ENCODE peak calls at places on chromosomes 6 and 20, in seven cellular contexts. One of them, this sample, is unnamed.

GRCh38 chr6:27148404-27148795 is 99.1 kb upstream of the PRSS16 start:
- DNase-seq in endothelial cell: no peak
- DNase-seq in GM06990: no peak
- DNase-seq in breast epithelium: no peak
- DNase-seq in left lung: no peak
- DNase-seq in RWPE1: no peak
- DNase-seq in A549: no peak
- DNase-seq in this sample: no peak

GRCh38 chr20:45322952-45323383 is 14.9 kb upstream of the MATN4 start:
- DNase-seq in endothelial cell: no peak
- DNase-seq in GM06990: no peak
- DNase-seq in breast epithelium: no peak
- DNase-seq in left lung: no peak
- DNase-seq in RWPE1: no peak
- DNase-seq in A549: no peak
- DNase-seq in this sample: no peak

GRCh38 chr6:138722425-138723371 is 50.9 kb upstream of the CCDC28A start:
- DNase-seq in endothelial cell: no peak
- DNase-seq in GM06990: no peak
- DNase-seq in breast epithelium: no peak
- DNase-seq in left lung: no peak
- DNase-seq in RWPE1: no peak
- DNase-seq in A549: no peak
- DNase-seq in this sample: no peak

GRCh38 chr20:45469336-45470261 is at the start of gene WFDC2:
- DNase-seq in endothelial cell: peak
- DNase-seq in GM06990: no peak
- DNase-seq in breast epithelium: peak
- DNase-seq in left lung: peak
- DNase-seq in RWPE1: no peak
- DNase-seq in A549: no peak
- DNase-seq in this sample: peak

GRCh38 chr20:36435799-36436541 is 105.3 kb upstream of the MYL9 start:
- DNase-seq in endothelial cell: peak
- DNase-seq in GM06990: peak
- DNase-seq in breast epithelium: peak
- DNase-seq in left lung: peak
- DNase-seq in RWPE1: peak
- DNase-seq in A549: peak
- DNase-seq in this sample: peak

GRCh38 chr6:108160009-108160408 is 5.8 kb upstream of the NR2E1 start:
- DNase-seq in endothelial cell: no peak
- DNase-seq in GM06990: no peak
- DNase-seq in breast epithelium: no peak
- DNase-seq in left lung: no peak
- DNase-seq in RWPE1: no peak
- DNase-seq in A549: no peak
- DNase-seq in this sample: no peak

GRCh38 chr6:105711216-105711615 is 308.3 kb upstream of the PREP start:
- DNase-seq in endothelial cell: no peak
- DNase-seq in GM06990: no peak
- DNase-seq in breast epithelium: no peak
- DNase-seq in left lung: no peak
- DNase-seq in RWPE1: no peak
- DNase-seq in A549: no peak
- DNase-seq in this sample: no peak

GRCh38 chr6:145929037-145929633 is 35.0 kb downstream of the SHPRH start:
- DNase-seq in endothelial cell: no peak
- DNase-seq in GM06990: no peak
- DNase-seq in breast epithelium: no peak
- DNase-seq in left lung: no peak
- DNase-seq in RWPE1: peak
- DNase-seq in A549: peak
- DNase-seq in this sample: no peak

GRCh38 chr6:11784341-11784740 is 5.7 kb upstream of the ADTRP start:
- DNase-seq in endothelial cell: no peak
- DNase-seq in GM06990: no peak
- DNase-seq in breast epithelium: no peak
- DNase-seq in left lung: no peak
- DNase-seq in RWPE1: no peak
- DNase-seq in A549: no peak
- DNase-seq in this sample: no peak

GRCh38 chr6:100126682-100127484 is 132.9 kb upstream of the MCHR2 start:
- DNase-seq in endothelial cell: no peak
- DNase-seq in GM06990: peak
- DNase-seq in breast epithelium: no peak
- DNase-seq in left lung: no peak
- DNase-seq in RWPE1: no peak
- DNase-seq in A549: no peak
- DNase-seq in this sample: no peak
- TF ChIP-seq CTCF in endothelial cell: no peak
- TF ChIP-seq CTCF in GM06990: no peak
- TF ChIP-seq CTCF in breast epithelium: no peak
- TF ChIP-seq CTCF in left lung: no peak
- TF ChIP-seq CTCF in RWPE1: no peak
- TF ChIP-seq CTCF in A549: no peak
- TF ChIP-seq CTCF in this sample: no peak

GRCh38 chr6:159837141-159837490 is 37.0 kb downstream of the PNLDC1 start:
- DNase-seq in endothelial cell: no peak
- DNase-seq in GM06990: no peak
- DNase-seq in breast epithelium: no peak
- DNase-seq in left lung: no peak
- DNase-seq in RWPE1: no peak
- DNase-seq in A549: no peak
- DNase-seq in this sample: no peak

GRCh38 chr6:159844737-159845645 is 44.9 kb downstream of the PNLDC1 start:
- DNase-seq in endothelial cell: no peak
- DNase-seq in GM06990: no peak
- DNase-seq in breast epithelium: no peak
- DNase-seq in left lung: no peak
- DNase-seq in RWPE1: no peak
- DNase-seq in A549: no peak
- DNase-seq in this sample: no peak

GRCh38 chr6:159838020-159838744 is 38.1 kb downstream of the PNLDC1 start:
- DNase-seq in endothelial cell: no peak
- DNase-seq in GM06990: no peak
- DNase-seq in breast epithelium: no peak
- DNase-seq in left lung: no peak
- DNase-seq in RWPE1: no peak
- DNase-seq in A549: no peak
- DNase-seq in this sample: no peak

GRCh38 chr6:159837511-159837910 is 37.4 kb downstream of the PNLDC1 start:
- DNase-seq in endothelial cell: no peak
- DNase-seq in GM06990: no peak
- DNase-seq in breast epithelium: no peak
- DNase-seq in left lung: no peak
- DNase-seq in RWPE1: no peak
- DNase-seq in A549: no peak
- DNase-seq in this sample: no peak

DNA sequence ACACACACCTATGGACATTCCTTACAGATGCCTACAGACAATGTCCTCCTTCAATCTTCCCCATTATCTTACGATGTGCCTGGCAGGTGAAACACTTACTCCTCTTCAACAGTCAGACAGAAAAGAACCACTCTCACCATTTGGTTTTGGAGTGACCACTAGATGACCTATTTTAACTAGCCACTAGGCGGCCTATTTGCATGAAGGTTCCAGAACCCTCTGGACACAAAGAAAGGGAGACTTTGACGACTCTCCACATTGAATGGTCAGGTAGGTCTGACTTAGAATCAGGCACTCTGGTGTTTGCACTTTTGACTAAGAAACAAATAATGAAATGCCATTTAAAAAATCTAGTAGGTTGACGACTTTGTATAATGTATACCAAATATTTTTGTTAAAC is 42.0 kb downstream of the PNLDC1 start:
- DNase-seq in endothelial cell: no peak
- DNase-seq in GM06990: no peak
- DNase-seq in breast epithelium: no peak
- DNase-seq in left lung: no peak
- DNase-seq in RWPE1: no peak
- DNase-seq in A549: peak
- DNase-seq in this sample: no peak
- TF ChIP-seq CTCF in endothelial cell: peak
- TF ChIP-seq CTCF in GM06990: peak
- TF ChIP-seq CTCF in breast epithelium: no peak
- TF ChIP-seq CTCF in left lung: no peak
- TF ChIP-seq CTCF in RWPE1: peak
- TF ChIP-seq CTCF in A549: peak
- TF ChIP-seq CTCF in this sample: peak

DNA sequence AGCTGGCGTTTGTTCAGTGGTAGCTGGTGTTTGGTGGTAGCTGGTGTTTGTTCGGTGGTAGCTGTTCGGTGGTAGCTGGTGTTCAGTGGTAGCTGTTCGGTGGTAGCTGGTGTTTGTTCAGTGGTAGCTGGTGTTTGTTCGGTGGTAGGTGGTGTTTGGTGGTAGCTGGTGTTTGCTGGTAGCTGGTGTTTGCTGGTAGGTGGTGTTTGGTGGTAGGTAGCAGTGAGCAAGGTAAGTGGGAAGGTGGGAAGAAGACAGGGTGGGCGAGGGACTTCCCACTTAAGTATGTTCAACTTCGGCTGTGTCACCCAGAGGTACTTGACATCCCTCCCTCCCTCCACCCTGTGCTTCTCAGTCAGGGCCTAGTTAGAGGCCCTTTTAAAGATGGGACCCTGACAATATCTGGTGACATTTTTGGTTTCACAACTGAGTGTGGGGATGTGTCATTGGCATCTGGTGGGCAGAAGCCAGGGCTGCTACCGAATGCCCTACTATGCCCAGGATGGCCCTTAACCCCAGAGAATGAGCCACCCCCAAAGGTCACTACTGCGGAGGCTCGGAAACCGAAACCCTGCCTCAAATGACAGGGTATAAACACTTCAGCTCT is 47.3 kb downstream of the BMP7 start:
- DNase-seq in endothelial cell: no peak
- DNase-seq in GM06990: no peak
- DNase-seq in breast epithelium: no peak
- DNase-seq in left lung: no peak
- DNase-seq in RWPE1: no peak
- DNase-seq in A549: no peak
- DNase-seq in this sample: no peak
- TF ChIP-seq CTCF in endothelial cell: no peak
- TF ChIP-seq CTCF in GM06990: no peak
- TF ChIP-seq CTCF in breast epithelium: no peak
- TF ChIP-seq CTCF in left lung: no peak
- TF ChIP-seq CTCF in RWPE1: no peak
- TF ChIP-seq CTCF in A549: no peak
- TF ChIP-seq CTCF in this sample: no peak

DNA sequence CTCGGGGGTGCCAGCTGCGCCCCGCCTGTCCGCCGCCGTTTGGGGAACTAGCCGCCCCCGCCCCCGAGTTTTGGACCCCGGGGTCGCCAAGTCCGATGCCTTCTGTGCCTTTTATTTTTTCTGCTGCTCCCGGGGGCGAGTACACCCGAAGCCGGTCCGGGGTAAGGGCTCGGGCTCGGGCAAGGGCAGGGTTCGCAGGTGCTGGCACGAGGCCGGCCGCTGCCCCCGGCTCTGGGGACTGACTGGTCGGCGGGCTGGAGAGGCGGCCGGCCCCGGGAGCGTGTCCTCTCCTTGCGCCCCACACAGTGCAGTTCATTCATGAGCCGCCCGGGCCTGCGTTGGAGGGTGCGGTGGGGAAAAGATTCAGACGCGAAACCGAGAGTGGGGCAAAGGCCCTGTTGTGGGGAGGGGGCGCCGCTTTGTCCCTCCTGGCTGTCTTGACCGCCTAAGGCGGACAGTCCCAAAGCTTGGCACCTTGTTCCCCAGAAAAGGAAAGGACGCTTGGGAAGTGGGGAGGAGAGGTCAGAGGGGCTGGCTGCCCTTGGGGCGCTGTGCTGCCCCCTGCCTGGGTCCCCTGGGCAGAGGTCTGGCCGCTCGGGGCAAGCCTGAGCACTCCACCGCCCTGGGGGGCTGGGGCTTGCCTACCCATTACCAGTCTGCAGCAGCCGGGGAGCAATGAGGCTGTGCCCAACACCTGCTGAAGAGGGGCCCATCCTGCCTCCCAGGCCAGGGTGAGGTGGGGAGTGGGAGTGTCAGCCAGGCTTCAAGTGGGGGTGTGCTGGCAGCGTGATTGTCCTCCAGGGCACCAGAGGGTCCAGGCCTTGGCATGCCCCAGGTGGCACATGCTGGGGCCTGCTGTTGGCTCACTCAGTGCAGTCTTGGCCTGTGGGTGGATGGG is 915 bp downstream of the TMEM63B start:
- DNase-seq in endothelial cell: peak
- DNase-seq in GM06990: peak
- DNase-seq in breast epithelium: peak
- DNase-seq in left lung: peak
- DNase-seq in RWPE1: peak
- DNase-seq in A549: peak
- DNase-seq in this sample: peak
- TF ChIP-seq CTCF in endothelial cell: no peak
- TF ChIP-seq CTCF in GM06990: peak
- TF ChIP-seq CTCF in breast epithelium: peak
- TF ChIP-seq CTCF in left lung: no peak
- TF ChIP-seq CTCF in RWPE1: no peak
- TF ChIP-seq CTCF in A549: no peak
- TF ChIP-seq CTCF in this sample: no peak

DNA sequence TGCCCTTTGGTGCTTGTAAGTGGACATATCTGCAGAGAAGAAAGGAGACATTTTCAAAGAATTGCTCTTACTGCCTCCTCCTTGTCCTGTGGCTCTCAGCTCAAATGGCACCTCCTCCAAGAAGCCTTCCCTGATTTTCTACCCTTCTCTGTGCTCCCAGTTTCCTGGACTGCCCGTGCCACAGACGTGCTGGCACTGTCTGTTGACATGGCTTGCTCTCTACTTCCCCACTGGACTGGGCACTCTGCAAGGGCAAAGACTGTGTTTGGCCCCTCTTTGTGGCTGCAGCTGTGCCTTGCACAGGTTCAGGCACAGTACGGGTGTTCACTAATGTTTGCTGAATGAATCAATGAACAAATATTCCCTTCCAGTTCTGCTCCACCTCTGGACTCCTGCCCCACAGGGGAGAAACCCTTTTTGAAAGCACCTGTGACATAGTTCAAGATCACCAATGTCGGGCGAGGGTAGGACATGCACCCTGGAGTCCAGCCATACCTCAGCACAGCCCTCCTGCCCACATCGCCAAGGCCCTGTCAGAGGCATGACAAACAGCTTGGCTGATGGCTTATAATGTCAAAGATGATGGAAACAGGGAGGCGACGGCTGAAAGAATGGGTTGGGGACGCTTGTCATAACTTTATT is 15.7 kb upstream of the CTNNBL1 start:
- DNase-seq in endothelial cell: no peak
- DNase-seq in GM06990: no peak
- DNase-seq in breast epithelium: no peak
- DNase-seq in left lung: no peak
- DNase-seq in RWPE1: no peak
- DNase-seq in A549: no peak
- DNase-seq in this sample: no peak
- TF ChIP-seq CTCF in endothelial cell: no peak
- TF ChIP-seq CTCF in GM06990: no peak
- TF ChIP-seq CTCF in breast epithelium: no peak
- TF ChIP-seq CTCF in left lung: no peak
- TF ChIP-seq CTCF in RWPE1: no peak
- TF ChIP-seq CTCF in A549: no peak
- TF ChIP-seq CTCF in this sample: no peak

DNA sequence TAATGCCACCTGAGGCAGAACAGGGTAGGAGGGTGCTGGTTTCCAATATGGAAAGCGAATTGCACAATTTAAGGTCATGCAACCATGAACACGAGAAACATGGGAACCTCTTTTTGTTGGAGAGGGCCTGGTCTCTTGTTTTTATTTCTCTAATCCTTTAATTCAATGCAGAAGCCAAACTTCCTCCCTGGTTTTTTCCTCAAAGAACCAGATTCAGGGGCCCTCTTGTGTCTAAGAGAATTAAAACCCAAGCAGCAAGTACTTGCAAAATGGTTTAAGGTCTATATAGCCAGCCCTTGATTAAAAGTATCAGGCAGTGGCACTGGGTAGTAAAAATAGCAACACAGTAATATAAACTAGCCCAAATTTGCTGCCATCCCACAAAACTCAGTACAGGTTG is 19.5 kb downstream of the GSTA4 start:
- DNase-seq in endothelial cell: no peak
- DNase-seq in GM06990: no peak
- DNase-seq in breast epithelium: no peak
- DNase-seq in left lung: no peak
- DNase-seq in RWPE1: no peak
- DNase-seq in A549: no peak
- DNase-seq in this sample: no peak
- TF ChIP-seq CTCF in endothelial cell: no peak
- TF ChIP-seq CTCF in GM06990: no peak
- TF ChIP-seq CTCF in breast epithelium: no peak
- TF ChIP-seq CTCF in left lung: no peak
- TF ChIP-seq CTCF in RWPE1: no peak
- TF ChIP-seq CTCF in A549: no peak
- TF ChIP-seq CTCF in this sample: no peak

This sample was measured in glutamatergic neuron.